ENCODE peak calls at places on chromosomes 5 and 9, in ten cellular contexts. One of them, this sample, is unnamed.

GRCh38 chr5:92777421-92777820 is 803.6 kb downstream of the NR2F1-AS1 start:
- DNase-seq in fibroblast of pulmonary artery: no peak
- DNase-seq in nephron progenitor cell: no peak
- DNase-seq in neural crest cell: no peak
- DNase-seq in transverse colon: no peak
- DNase-seq in uterus: no peak
- DNase-seq in endothelial cell: no peak
- DNase-seq in ovary: no peak
- DNase-seq in body of pancreas: no peak
- DNase-seq in AG04449: no peak
- DNase-seq in this sample: no peak

GRCh38 chr9:76441551-76442322 is 17.2 kb upstream of the GCNT1 start:
- DNase-seq in fibroblast of pulmonary artery: peak; percentile 38
- DNase-seq in nephron progenitor cell: no peak
- DNase-seq in neural crest cell: no peak
- DNase-seq in transverse colon: no peak
- DNase-seq in uterus: no peak
- DNase-seq in endothelial cell: no peak
- DNase-seq in ovary: no peak
- DNase-seq in body of pancreas: no peak
- DNase-seq in AG04449: no peak
- DNase-seq in this sample: peak; percentile 47

GRCh38 chr5:759111-759741 is 25.3 kb downstream of the ZDHHC11B start:
- DNase-seq in fibroblast of pulmonary artery: peak; percentile 53
- DNase-seq in nephron progenitor cell: no peak
- DNase-seq in neural crest cell: no peak
- DNase-seq in transverse colon: peak; percentile 84
- DNase-seq in uterus: no peak
- DNase-seq in endothelial cell: no peak
- DNase-seq in ovary: peak; percentile 68
- DNase-seq in body of pancreas: peak; percentile 77
- DNase-seq in AG04449: no peak
- DNase-seq in this sample: peak; percentile 47

GRCh38 chr9:125986966-125987365 is 239.8 kb downstream of the PBX3 start:
- DNase-seq in fibroblast of pulmonary artery: no peak
- DNase-seq in nephron progenitor cell: no peak
- DNase-seq in neural crest cell: no peak
- DNase-seq in transverse colon: no peak
- DNase-seq in uterus: no peak
- DNase-seq in endothelial cell: no peak
- DNase-seq in ovary: no peak
- DNase-seq in body of pancreas: no peak
- DNase-seq in AG04449: no peak
- DNase-seq in this sample: no peak

GRCh38 chr9:97470076-97470475 is 31.4 kb upstream of the TMOD1 start:
- DNase-seq in fibroblast of pulmonary artery: no peak
- DNase-seq in nephron progenitor cell: peak; percentile 8
- DNase-seq in neural crest cell: no peak
- DNase-seq in transverse colon: no peak
- DNase-seq in uterus: no peak
- DNase-seq in endothelial cell: no peak
- DNase-seq in ovary: no peak
- DNase-seq in body of pancreas: peak; percentile 14
- DNase-seq in AG04449: no peak
- DNase-seq in this sample: no peak

GRCh38 chr5:130868186-130868821 is 296.8 kb downstream of the HINT1 start:
- DNase-seq in fibroblast of pulmonary artery: peak; percentile 59
- DNase-seq in nephron progenitor cell: no peak
- DNase-seq in neural crest cell: no peak
- DNase-seq in transverse colon: no peak
- DNase-seq in uterus: no peak
- DNase-seq in endothelial cell: no peak
- DNase-seq in ovary: no peak
- DNase-seq in body of pancreas: no peak
- DNase-seq in AG04449: peak; percentile 52
- DNase-seq in this sample: no peak

GRCh38 chr5:178430187-178431062 is 159.8 kb downstream of the COL23A1 start:
- DNase-seq in fibroblast of pulmonary artery: no peak
- DNase-seq in nephron progenitor cell: no peak
- DNase-seq in neural crest cell: no peak
- DNase-seq in transverse colon: no peak
- DNase-seq in uterus: no peak
- DNase-seq in endothelial cell: no peak
- DNase-seq in ovary: no peak
- DNase-seq in body of pancreas: peak; percentile 42
- DNase-seq in AG04449: no peak
- DNase-seq in this sample: no peak

GRCh38 chr9:80204054-80204453 is 632.3 kb downstream of the TLE4 start:
- DNase-seq in fibroblast of pulmonary artery: no peak
- DNase-seq in nephron progenitor cell: no peak
- DNase-seq in neural crest cell: no peak
- DNase-seq in transverse colon: no peak
- DNase-seq in uterus: no peak
- DNase-seq in endothelial cell: no peak
- DNase-seq in ovary: no peak
- DNase-seq in body of pancreas: no peak
- DNase-seq in AG04449: peak; percentile 7
- DNase-seq in this sample: no peak

GRCh38 chr5:158174918-158175663 is 316.1 kb upstream of the CLINT1 start:
- DNase-seq in fibroblast of pulmonary artery: peak; percentile 73
- DNase-seq in nephron progenitor cell: peak; percentile 86
- DNase-seq in neural crest cell: peak; percentile 84
- DNase-seq in transverse colon: peak; percentile 77
- DNase-seq in uterus: peak; percentile 84
- DNase-seq in endothelial cell: peak; percentile 80
- DNase-seq in ovary: peak; percentile 90
- DNase-seq in body of pancreas: peak; percentile 72
- DNase-seq in AG04449: peak; percentile 28
- DNase-seq in this sample: peak; percentile 75

GRCh38 chr5:76813982-76814562 is 4.8 kb upstream of the F2RL1 start:
- DNase-seq in fibroblast of pulmonary artery: peak; percentile 58
- DNase-seq in nephron progenitor cell: no peak
- DNase-seq in neural crest cell: no peak
- DNase-seq in transverse colon: no peak
- DNase-seq in uterus: no peak
- DNase-seq in endothelial cell: no peak
- DNase-seq in ovary: no peak
- DNase-seq in body of pancreas: no peak
- DNase-seq in AG04449: no peak
- DNase-seq in this sample: no peak

GRCh38 chr9:16335788-16336580 is 534.5 kb downstream of the BNC2 start:
- DNase-seq in fibroblast of pulmonary artery: peak; percentile 98
- DNase-seq in nephron progenitor cell: no peak
- DNase-seq in neural crest cell: no peak
- DNase-seq in transverse colon: peak; percentile 43
- DNase-seq in uterus: peak; percentile 83
- DNase-seq in endothelial cell: no peak
- DNase-seq in ovary: peak; percentile 95
- DNase-seq in body of pancreas: peak; percentile 59
- DNase-seq in AG04449: peak; percentile 99
- DNase-seq in this sample: no peak

DNA sequence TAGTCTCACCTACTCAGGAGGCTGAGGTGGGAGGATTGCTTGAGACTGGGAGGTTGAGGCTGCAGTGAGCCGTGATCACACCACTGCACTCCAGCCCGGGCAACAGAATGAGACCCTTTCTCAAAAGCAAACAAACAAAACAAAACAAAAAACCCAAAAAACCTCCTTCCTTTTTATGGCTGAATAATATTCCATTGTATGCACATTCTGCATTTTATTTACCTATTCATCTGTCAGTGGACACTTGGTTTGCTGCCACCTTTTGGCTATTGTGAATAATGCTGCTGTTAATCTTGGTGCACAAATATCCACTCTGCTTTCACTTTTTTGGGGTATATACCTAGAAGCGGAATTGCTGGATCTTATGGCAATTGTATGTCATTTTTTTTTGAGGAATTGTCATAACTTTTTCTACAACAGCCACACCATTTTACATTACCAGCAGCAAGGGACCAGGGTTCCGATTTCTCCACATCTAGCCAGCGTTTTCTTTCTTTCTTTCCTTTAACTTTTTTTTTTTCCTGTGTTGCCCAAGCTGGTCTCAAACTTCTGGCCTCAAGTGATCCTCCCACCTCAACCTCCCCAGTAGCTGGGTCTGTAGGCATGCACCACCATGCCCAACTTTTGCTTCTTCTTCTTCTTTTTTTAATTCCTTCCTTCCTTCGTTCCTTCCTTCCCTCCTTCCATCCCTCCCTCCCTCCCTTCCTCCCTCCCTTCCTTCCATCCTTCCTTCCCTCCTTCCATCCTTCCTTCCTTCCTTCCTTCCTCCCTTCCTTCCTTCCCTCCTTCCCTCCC is 30.6 kb downstream of the NKX2-5 start:
- DNase-seq in fibroblast of pulmonary artery: peak; percentile 55
- DNase-seq in nephron progenitor cell: no peak
- DNase-seq in neural crest cell: no peak
- DNase-seq in transverse colon: no peak
- DNase-seq in uterus: no peak
- DNase-seq in endothelial cell: no peak
- DNase-seq in ovary: no peak
- DNase-seq in body of pancreas: peak; percentile 27
- DNase-seq in AG04449: no peak
- DNase-seq in this sample: no peak
- TF ChIP-seq CTCF in fibroblast of pulmonary artery: peak; percentile 75
- TF ChIP-seq CTCF in nephron progenitor cell: no peak
- TF ChIP-seq CTCF in neural crest cell: peak; percentile 61
- TF ChIP-seq CTCF in transverse colon: peak; percentile 55
- TF ChIP-seq CTCF in uterus: peak; percentile 8
- TF ChIP-seq CTCF in endothelial cell: peak; percentile 62
- TF ChIP-seq CTCF in ovary: no peak
- TF ChIP-seq CTCF in body of pancreas: peak; percentile 60
- TF ChIP-seq CTCF in AG04449: peak; percentile 39
- TF ChIP-seq CTCF in this sample: peak; percentile 58

GRCh38 chr9:2243666-2244555 is 228.8 kb downstream of the SMARCA2 start:
- DNase-seq in fibroblast of pulmonary artery: peak; percentile 51
- DNase-seq in nephron progenitor cell: no peak
- DNase-seq in neural crest cell: no peak
- DNase-seq in transverse colon: no peak
- DNase-seq in uterus: no peak
- DNase-seq in endothelial cell: no peak
- DNase-seq in ovary: no peak
- DNase-seq in body of pancreas: no peak
- DNase-seq in AG04449: no peak
- DNase-seq in this sample: no peak
- TF ChIP-seq CTCF in fibroblast of pulmonary artery: peak; percentile 25
- TF ChIP-seq CTCF in nephron progenitor cell: no peak
- TF ChIP-seq CTCF in neural crest cell: no peak
- TF ChIP-seq CTCF in transverse colon: no peak
- TF ChIP-seq CTCF in uterus: no peak
- TF ChIP-seq CTCF in endothelial cell: no peak
- TF ChIP-seq CTCF in ovary: no peak
- TF ChIP-seq CTCF in body of pancreas: no peak
- TF ChIP-seq CTCF in AG04449: no peak
- TF ChIP-seq CTCF in this sample: no peak

GRCh38 chr9:17587113-17587512 is 8.2 kb downstream of the SH3GL2 start:
- DNase-seq in fibroblast of pulmonary artery: no peak
- DNase-seq in nephron progenitor cell: no peak
- DNase-seq in neural crest cell: no peak
- DNase-seq in transverse colon: no peak
- DNase-seq in uterus: no peak
- DNase-seq in endothelial cell: peak; percentile 11
- DNase-seq in ovary: no peak
- DNase-seq in body of pancreas: no peak
- DNase-seq in AG04449: no peak
- DNase-seq in this sample: no peak
- TF ChIP-seq CTCF in fibroblast of pulmonary artery: no peak
- TF ChIP-seq CTCF in nephron progenitor cell: no peak
- TF ChIP-seq CTCF in neural crest cell: no peak
- TF ChIP-seq CTCF in transverse colon: no peak
- TF ChIP-seq CTCF in uterus: no peak
- TF ChIP-seq CTCF in endothelial cell: no peak
- TF ChIP-seq CTCF in ovary: no peak
- TF ChIP-seq CTCF in body of pancreas: no peak
- TF ChIP-seq CTCF in AG04449: no peak
- TF ChIP-seq CTCF in this sample: no peak

DNA sequence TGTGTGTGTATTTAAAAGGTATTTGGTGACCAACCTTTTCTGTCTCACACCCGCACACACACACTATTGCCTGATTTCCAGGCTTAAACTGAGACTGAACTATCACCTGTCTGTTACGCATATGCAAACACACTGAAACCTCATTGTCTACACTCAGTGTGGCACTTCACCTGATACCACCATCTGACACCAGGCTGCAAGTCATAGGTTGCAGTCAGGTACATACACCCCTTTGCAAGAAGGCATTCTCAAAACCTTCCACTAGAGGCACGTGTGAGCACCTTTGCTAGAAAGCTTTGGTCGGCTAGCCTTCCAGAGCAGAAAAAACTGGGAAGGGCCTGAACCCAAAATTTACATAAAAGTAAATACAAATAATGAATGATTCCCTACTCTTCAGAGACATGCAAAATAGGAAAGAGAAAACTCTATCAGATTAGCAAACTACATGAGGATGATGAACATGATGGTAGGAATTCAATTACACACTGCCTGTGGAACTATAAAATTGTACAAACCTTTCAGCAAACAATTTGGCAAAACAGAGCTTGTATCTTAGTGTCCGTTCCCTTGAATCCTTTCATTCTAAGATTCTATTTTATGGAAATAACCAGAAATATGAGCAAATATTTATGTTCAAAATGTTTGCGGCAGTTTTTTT is 5.9 kb upstream of the FOXD1 start:
- DNase-seq in fibroblast of pulmonary artery: peak; percentile 69
- DNase-seq in nephron progenitor cell: peak; percentile 68
- DNase-seq in neural crest cell: peak; percentile 58
- DNase-seq in transverse colon: peak; percentile 59
- DNase-seq in uterus: no peak
- DNase-seq in endothelial cell: peak; percentile 73
- DNase-seq in ovary: no peak
- DNase-seq in body of pancreas: peak; percentile 66
- DNase-seq in AG04449: no peak
- DNase-seq in this sample: no peak
- TF ChIP-seq CTCF in fibroblast of pulmonary artery: peak; percentile 97
- TF ChIP-seq CTCF in nephron progenitor cell: peak; percentile 82
- TF ChIP-seq CTCF in neural crest cell: peak; percentile 77
- TF ChIP-seq CTCF in transverse colon: peak; percentile 80
- TF ChIP-seq CTCF in uterus: peak; percentile 15
- TF ChIP-seq CTCF in endothelial cell: peak; percentile 79
- TF ChIP-seq CTCF in ovary: peak; percentile 17
- TF ChIP-seq CTCF in body of pancreas: peak; percentile 66
- TF ChIP-seq CTCF in AG04449: peak; percentile 77
- TF ChIP-seq CTCF in this sample: peak; percentile 61

This sample was measured in GM13976.